ENCODE peak calls at places on chromosomes 16 and 17, in six cellular contexts. O is endothelial cell of umbilical vein, L is heart right ventricle, P is GM12878, N is H1, H is heart left ventricle. Q is an unnamed sample.

GRCh38 chr16:58021661-58022551 is 3.6 kb upstream of the MMP15 start:
- DNase-seq in N (no peak), O (no peak), P (no peak), L (no peak), H (no peak), Q (no peak)

GRCh38 chr16:74774223-74775139 is at the start of gene FA2H:
- DNase-seq in L (peak; percentile 25), N (peak; percentile 90), P (no peak), O (peak; percentile 27), H (peak; percentile 44), Q (peak; percentile 85)

GRCh38 chr17:30897311-30897710 is 8.7 kb downstream of the TEFM start:
- DNase-seq in N (no peak), P (no peak), O (no peak), L (no peak), H (no peak), Q (no peak)

GRCh38 chr17:61196302-61196704 is 203.3 kb upstream of the TBX2 start:
- DNase-seq in L (no peak), P (no peak), H (no peak), N (no peak), O (no peak), Q (no peak)

GRCh38 chr16:81574168-81574567 is 129.6 kb downstream of the CMIP start:
- DNase-seq in P (no peak), O (no peak), L (no peak), N (no peak), H (no peak), Q (no peak)

GRCh38 chr16:88686062-88686438 is 257 bp downstream of the SNAI3 start:
- DNase-seq in P (no peak), H (no peak), O (no peak), L (no peak), N (no peak), Q (no peak)

GRCh38 chr16:12439443-12440232 is 364.0 kb downstream of the CPPED1 start:
- DNase-seq in L (no peak), H (no peak), N (no peak), O (no peak), P (no peak), Q (no peak)

GRCh38 chr17:145671-146541 is 8.5 kb downstream of the SCGB1C2 start:
- DNase-seq in N (peak; percentile 45), H (peak; percentile 6), O (no peak), L (peak; percentile 3), P (no peak), Q (no peak)

GRCh38 chr16:21150375-21151001 is at the start of gene DNAH3:
- DNase-seq in L (no peak), N (no peak), O (no peak), H (no peak), P (no peak), Q (no peak)

GRCh38 chr17:31457391-31458234 is 66.1 kb downstream of the RAB11FIP4 start:
- DNase-seq in N (no peak), H (no peak), L (no peak), P (no peak), O (no peak), Q (no peak)

GRCh38 chr16:87321336-87322107 is 4.3 kb upstream of the C16orf95 start:
- DNase-seq in L (no peak), H (no peak), N (no peak), P (no peak), O (no peak), Q (no peak)

GRCh38 chr16:21283521-21284289 is 5.6 kb upstream of the CRYM start:
- DNase-seq in N (peak; percentile 87), O (peak; percentile 21), L (peak; percentile 43), H (peak; percentile 45), P (no peak), Q (peak; percentile 35)

GRCh38 chr16:49441366-49441780 is 67.8 kb downstream of the C16orf78 start:
- DNase-seq in L (peak; percentile 77), O (no peak), N (peak; percentile 68), H (peak; percentile 79), P (peak; percentile 71), Q (peak; percentile 84)

GRCh38 chr17:16013943-16014407 is 14.4 kb downstream of the TTC19 start:
- DNase-seq in O (peak; percentile 95), L (no peak), P (no peak), H (no peak), N (no peak), Q (no peak)

GRCh38 chr16:3868556-3868955 is 12.0 kb downstream of the CREBBP start:
- DNase-seq in N (no peak), H (no peak), O (no peak), P (no peak), L (no peak), Q (no peak)

GRCh38 chr16:17414421-17414820 is 56.3 kb downstream of the XYLT1 start:
- DNase-seq in L (no peak), O (no peak), P (peak; percentile 32), N (no peak), H (no peak), Q (peak; percentile 44)

GRCh38 chr16:24102120-24102740 is 153.9 kb upstream of the CACNG3 start:
- DNase-seq in P (no peak), L (no peak), H (no peak), N (no peak), O (no peak), Q (no peak)

GRCh38 chr16:83599789-83600462 is 207.9 kb upstream of the HSBP1 start:
- DNase-seq in P (no peak), N (no peak), L (no peak), O (no peak), H (no peak), Q (no peak)

GRCh38 chr17:34443832-34444469 is 80.9 kb upstream of the CCL1 start:
- DNase-seq in L (peak; percentile 25), N (peak; percentile 62), P (no peak), O (no peak), H (peak; percentile 21), Q (no peak)

GRCh38 chr17:21353326-21354010 is 22.7 kb upstream of the KCNJ12 start:
- DNase-seq in N (no peak), H (no peak), L (no peak), O (no peak), P (no peak), Q (no peak)

GRCh38 chr16:73068546-73069401 is 20.8 kb upstream of the ZFHX3 start:
- DNase-seq in N (no peak), P (no peak), O (peak; percentile 92), H (peak; percentile 82), L (peak; percentile 79), Q (no peak)

GRCh38 chr16:73365010-73365409 is 317.1 kb upstream of the ZFHX3 start:
- DNase-seq in N (no peak), P (no peak), L (peak; percentile 11), O (no peak), H (peak; percentile 30), Q (no peak)

GRCh38 chr17:77494664-77495435 is 354.1 kb downstream of the SEC14L1 start:
- DNase-seq in P (no peak), L (peak; percentile 74), O (peak; percentile 60), H (peak; percentile 78), N (peak; percentile 91), Q (peak; percentile 56)

GRCh38 chr17:77491921-77492445 is 351.2 kb downstream of the SEC14L1 start:
- DNase-seq in H (no peak), O (no peak), N (no peak), L (no peak), P (no peak), Q (peak; percentile 67)

GRCh38 chr17:77492446-77493237 is 351.9 kb downstream of the SEC14L1 start:
- DNase-seq in P (no peak), N (no peak), L (no peak), H (no peak), O (no peak), Q (peak; percentile 12)

GRCh38 chr17:77493901-77494663 is 353.3 kb downstream of the SEC14L1 start:
- DNase-seq in L (no peak), O (no peak), H (no peak), P (no peak), N (no peak), Q (peak; percentile 6)

DNA sequence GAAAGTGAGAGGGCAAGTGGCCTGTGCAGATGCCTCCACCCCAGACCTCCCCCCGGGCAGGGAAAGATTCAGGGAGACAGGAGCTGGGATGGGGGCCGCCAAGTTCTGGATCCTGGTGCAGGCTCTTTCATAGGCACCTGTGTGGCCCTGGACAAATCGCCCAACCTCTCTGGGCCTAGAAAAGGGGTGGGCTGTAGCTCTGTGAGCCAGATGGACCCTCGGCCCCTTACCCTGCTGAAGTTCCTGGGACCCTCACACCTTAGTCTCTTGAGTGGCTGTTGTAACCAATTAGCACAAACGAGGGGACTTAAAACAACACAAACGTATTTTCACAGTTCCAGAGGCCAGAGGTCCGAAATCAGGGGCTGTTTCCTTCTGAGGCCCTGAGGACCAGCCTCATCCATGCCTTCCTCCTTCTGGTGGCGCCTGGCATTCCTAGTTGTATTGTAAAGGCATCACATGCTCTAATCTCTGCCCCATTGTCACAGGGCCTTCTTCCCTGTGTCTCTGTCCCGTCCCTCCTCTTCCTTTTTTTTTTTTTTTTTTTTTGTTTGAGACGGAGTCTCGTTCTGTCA is 352.6 kb downstream of the SEC14L1 start:
- DNase-seq in P (no peak), N (no peak), L (no peak), H (no peak), O (no peak), Q (peak; percentile 7)
- H3K36me3 ChIP-seq in P (peaks cover 34% of the 10 kb centered on the region), N (peaks cover 16% of the 10 kb centered on the region), L (peaks cover 10% of the 10 kb centered on the region), H (peaks cover 52% of the 10 kb centered on the region), O (peaks cover 2% of the 10 kb centered on the region), Q (peaks cover 64% of the 10 kb centered on the region)

GRCh38 chr17:7280519-7281073 is 922 bp upstream of the SLC2A4 start:
- DNase-seq in N (peak; percentile 97), H (peak; percentile 84), O (peak; percentile 77), P (peak; percentile 40), L (peak; percentile 83), Q (peak; percentile 80)

GRCh38 chr17:7281074-7281952 is at the start of gene SLC2A4:
- DNase-seq in H (peak; percentile 94), O (peak; percentile 94), L (peak; percentile 94), N (peak; percentile 98), P (peak; percentile 41), Q (peak; percentile 89)

GRCh38 chr17:7281953-7282751 is 634 bp downstream of the SLC2A4 start:
- DNase-seq in N (peak; percentile 72), L (peak; percentile 83), H (peak; percentile 84), O (no peak), P (no peak), Q (no peak)

GRCh38 chr17:7282752-7283321 is 1.3 kb downstream of the SLC2A4 start:
- DNase-seq in L (no peak), N (no peak), P (no peak), H (no peak), O (no peak), Q (no peak)

DNA sequence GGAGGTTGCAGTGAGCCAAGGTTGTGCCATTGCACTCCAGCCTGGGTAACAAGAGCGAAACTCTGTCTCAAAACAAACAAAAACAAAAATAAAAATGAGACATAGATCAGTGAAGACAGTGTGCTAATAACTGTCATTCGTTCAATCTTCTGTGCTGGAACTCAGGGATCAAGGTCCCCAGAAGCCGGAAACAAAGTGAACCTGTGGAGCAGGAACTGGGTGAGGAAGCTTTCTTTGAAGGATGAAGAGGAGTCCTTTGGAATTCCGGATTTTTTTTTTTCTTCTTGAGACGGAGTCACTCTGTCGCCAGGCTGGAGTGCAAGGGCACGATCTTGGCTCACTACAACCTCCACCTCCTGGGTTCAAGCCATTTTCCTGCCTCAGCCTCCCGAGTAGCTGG is 2.1 kb upstream of the SLC2A4 start:
- DNase-seq in N (no peak), H (no peak), O (no peak), L (no peak), P (no peak), Q (no peak)
- TF ChIP-seq CTCF in N (no peak), H (no peak), O (no peak), L (no peak), P (no peak), Q (no peak)

GRCh38 chr17:42997390-42997983 is 732 bp upstream of the RPL27 start:
- DNase-seq in P (no peak), N (no peak), L (no peak), O (no peak), H (no peak), Q (no peak)
- H3K4me3 ChIP-seq in P (peak overlapping the region; percentile 35), N (peak overlapping the region; percentile 16), L (peak overlapping the region; percentile 91), O (no peak overlapping the region), H (peak overlapping the region; percentile 92), Q (peak overlapping the region; percentile 47)

GRCh38 chr17:44808156-44808555 is 21.9 kb downstream of the GJC1 start:
- DNase-seq in H (no peak), N (no peak), O (no peak), P (no peak), L (no peak), Q (no peak)
- H3K36me3 ChIP-seq in H (peaks cover 17% of the 10 kb centered on the region), N (peaks cover 10% of the 10 kb centered on the region), O (peaks cover 13% of the 10 kb centered on the region), P (no peaks in the 10 kb centered on the region), L (no peaks in the 10 kb centered on the region), Q (no peaks in the 10 kb centered on the region)

Q was measured in GM06990.